ENCODE peak calls at places on chromosomes 2 and 18, in nine cellular contexts. C is tibial nerve; G is kidney; F is PC-9; B is tibial artery; I is effector memory CD4-positive, alpha-beta T cell; X is uterus; R is right atrium auricular region; K is H1. T is an unnamed sample. For H3K4me1, the result is how much of the 10 kb centered on the place peaks cover.

GRCh38 chr2:238848941-238849853 is 1.3 kb downstream of the TWIST2 start:
- DNase-seq in C (no peak), G (no peak), F (no peak), B (no peak), I (no peak), X (no peak), R (peak), K (no peak), T (no peak)

GRCh38 chr2:86453838-86454237 is 12.7 kb downstream of the KDM3A start:
- DNase-seq in C (peak), G (no peak), F (peak), B (peak), I (no peak), X (peak), R (peak), K (no peak), T (no peak)

GRCh38 chr2:132670961-132671781 is 1.2 kb upstream of the LYPD1 start:
- DNase-seq in C (no peak), G (no peak), F (peak), B (no peak), I (no peak), X (no peak), R (no peak), K (no peak), T (no peak)

GRCh38 chr18:77439888-77440287 is 190.2 kb downstream of the GALR1 start:
- DNase-seq in C (no peak), G (no peak), F (no peak), B (no peak), I (no peak), X (no peak), R (no peak), K (no peak), T (no peak)

GRCh38 chr2:6535572-6535971 is 330.1 kb downstream of the CMPK2 start:
- DNase-seq in C (no peak), G (no peak), F (no peak), B (no peak), I (no peak), X (no peak), R (no peak), K (no peak), T (peak)

GRCh38 chr2:27016801-27017325 is 15.9 kb upstream of the TMEM214 start:
- DNase-seq in C (peak), G (no peak), F (peak), B (no peak), I (peak), X (peak), R (peak), K (peak), T (peak)

GRCh38 chr2:7180641-7181370 is 263.6 kb downstream of the RNF144A start:
- DNase-seq in C (no peak), G (no peak), F (no peak), B (no peak), I (no peak), X (no peak), R (no peak), K (no peak), T (no peak)

GRCh38 chr2:239814917-239815637 is 210.1 kb downstream of the NDUFA10 start:
- DNase-seq in C (no peak), G (peak), F (no peak), B (peak), I (no peak), X (peak), R (no peak), K (no peak), T (no peak)

GRCh38 chr2:170739048-170739447 is 23.9 kb downstream of the SP5 start:
- DNase-seq in C (no peak), G (no peak), F (peak), B (no peak), I (no peak), X (no peak), R (no peak), K (no peak), T (peak)

GRCh38 chr2:172084484-172084733 is 898 bp upstream of the DLX1 start:
- DNase-seq in C (no peak), G (no peak), F (no peak), B (no peak), I (no peak), X (no peak), R (no peak), K (no peak), T (peak)

GRCh38 chr2:27427863-27428212 is 593 bp upstream of the NRBP1 start:
- DNase-seq in C (no peak), G (no peak), F (no peak), B (no peak), I (no peak), X (no peak), R (no peak), K (no peak), T (no peak)

GRCh38 chr18:42287047-42287446 is 332.0 kb downstream of the PIK3C3 start:
- DNase-seq in C (no peak), G (no peak), F (no peak), B (no peak), I (no peak), X (no peak), R (no peak), K (no peak), T (no peak)
- H3K4me1 ChIP-seq in C (under half), G (under half), F (under half), B (under half), I (under half), X (under half), R (under half), K (under half), T (under half)

DNA sequence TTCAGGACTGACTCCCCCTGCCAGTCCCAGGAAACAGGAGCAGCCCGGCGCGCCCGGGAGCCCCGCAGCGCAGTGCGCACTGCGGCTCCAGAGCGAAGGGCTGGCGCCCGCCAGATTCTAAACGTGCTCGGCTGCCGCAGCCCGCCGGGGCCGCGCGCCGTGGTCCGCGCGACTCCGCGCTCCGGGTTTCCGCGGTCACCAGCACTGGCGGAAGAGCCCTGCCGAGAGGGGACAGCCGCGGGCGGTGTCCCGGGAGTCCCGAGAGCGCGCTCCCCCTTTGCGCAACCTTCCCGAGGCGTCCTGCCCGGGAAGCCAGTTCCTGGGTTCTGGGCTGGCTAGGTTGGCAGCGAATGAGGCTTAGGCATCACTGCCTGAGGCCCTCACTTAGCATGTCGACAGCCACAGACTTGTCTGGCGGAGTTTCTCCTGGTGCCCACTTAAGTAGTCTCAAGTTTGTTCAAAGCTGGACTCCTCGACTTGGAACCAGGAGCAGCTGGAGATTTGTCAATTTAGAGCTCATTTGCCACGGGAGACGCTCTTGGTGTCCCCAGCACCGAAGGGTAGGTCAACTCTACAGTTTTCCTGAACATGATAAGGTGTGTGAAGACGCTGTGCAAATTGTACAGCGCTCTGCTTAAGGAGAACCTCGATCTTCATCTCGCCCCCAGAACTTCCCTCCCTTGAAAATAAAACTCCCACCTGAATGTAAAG is 1.5 kb upstream of the VSNL1 start:
- DNase-seq in C (no peak), G (peak), F (peak), B (peak), I (no peak), X (peak), R (peak), K (no peak), T (peak)
- H3K27ac ChIP-seq in C (peak), G (no peak), F (peak), B (peak), I (no peak), X (peak), R (peak), K (peak), T (no peak)

GRCh38 chr2:37647941-37648315 is 23.5 kb downstream of the CDC42EP3 start:
- DNase-seq in C (no peak), G (no peak), F (no peak), B (no peak), I (no peak), X (no peak), R (no peak), K (no peak), T (no peak)
- H3K4me1 ChIP-seq in C (under half), G (under half), F (under half), B (under half), I (half or more), X (under half), R (half or more), K (under half), T (under half)

GRCh38 chr18:22858121-22858520 is 75.0 kb upstream of the RBBP8 start:
- DNase-seq in C (no peak), G (no peak), F (no peak), B (no peak), I (no peak), X (no peak), R (no peak), K (no peak), T (no peak)
- H3K27ac ChIP-seq in C (no peak), G (no peak), F (no peak), B (no peak), I (no peak), X (no peak), R (no peak), K (no peak), T (no peak)

DNA sequence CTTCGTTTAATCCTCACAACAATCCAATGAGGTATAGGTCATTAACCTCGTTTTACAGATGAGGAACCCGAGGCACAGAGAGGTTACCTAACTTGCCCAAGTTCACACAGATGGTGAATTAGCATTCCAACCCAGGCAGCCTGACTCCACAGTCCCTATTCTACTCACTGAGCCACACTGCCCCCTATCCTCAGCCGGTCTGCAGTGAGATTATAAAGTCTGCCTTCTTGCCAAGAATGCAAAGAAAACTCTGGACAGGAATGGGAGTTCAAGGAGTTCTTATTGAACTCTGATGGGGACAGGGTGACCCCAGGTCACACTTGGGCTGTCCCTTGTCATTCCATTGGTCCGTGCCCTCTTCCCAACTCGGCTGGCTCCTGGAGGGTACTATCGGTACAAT is 118.1 kb upstream of the MSH6 start:
- DNase-seq in C (no peak), G (no peak), F (no peak), B (no peak), I (no peak), X (no peak), R (no peak), K (no peak), T (no peak)
- H3K4me1 ChIP-seq in C (under half), G (under half), F (under half), B (under half), I (under half), X (under half), R (under half), K (under half), T (under half)

GRCh38 chr2:20939786-20940480 is 103.9 kb downstream of the APOB start:
- DNase-seq in C (no peak), G (no peak), F (no peak), B (no peak), I (no peak), X (peak), R (no peak), K (no peak), T (no peak)
- H3K27ac ChIP-seq in C (no peak), G (no peak), F (no peak), B (no peak), I (no peak), X (no peak), R (no peak), K (no peak), T (no peak)

GRCh38 chr2:48254839-48255238 is 275.1 kb upstream of the STON1 start:
- DNase-seq in C (no peak), G (no peak), F (no peak), B (no peak), I (no peak), X (no peak), R (no peak), K (no peak), T (no peak)
- H3K4me1 ChIP-seq in C (under half), G (under half), F (under half), B (under half), I (under half), X (under half), R (under half), K (under half), T (under half)